ENCODE peak calls at places on chromosomes 2 and 18, in six cellular contexts. I is AG09309, J is IMR-90, K is heart right ventricle, F is fibroblast of pulmonary artery, L is cardiac fibroblast. R is an unnamed sample.

GRCh38 chr2:127453392-127454171 is 35.4 kb downstream of the PROC start:
- DNase-seq in I (no peak), J (no peak), K (no peak), F (peak; percentile 17), L (peak; percentile 16), R (no peak)

GRCh38 chr2:232321156-232321816 is 57.3 kb upstream of the ALPP start:
- DNase-seq in I (no peak), J (no peak), K (no peak), F (no peak), L (no peak), R (no peak)

GRCh38 chr2:118056165-118056534 is 32.1 kb upstream of the INSIG2 start:
- DNase-seq in I (no peak), J (no peak), K (no peak), F (no peak), L (no peak), R (no peak)

GRCh38 chr2:158011055-158011771 is 90.5 kb upstream of the UPP2 start:
- DNase-seq in I (no peak), J (no peak), K (no peak), F (peak; percentile 7), L (peak; percentile 65), R (no peak)

GRCh38 chr2:105792561-105792960 is 47.8 kb downstream of the NCK2 start:
- DNase-seq in I (no peak), J (no peak), K (no peak), F (no peak), L (no peak), R (no peak)

GRCh38 chr2:225270861-225271260 is 128.6 kb upstream of the NYAP2 start:
- DNase-seq in I (no peak), J (peak; percentile 53), K (no peak), F (peak; percentile 52), L (peak; percentile 78), R (peak; percentile 76)

GRCh38 chr2:15939854-15940660 is at the start of gene MYCN:
- DNase-seq in I (no peak), J (no peak), K (peak; percentile 65), F (peak; percentile 42), L (peak; percentile 53), R (peak; percentile 40)

GRCh38 chr2:73842739-73843019 is 13.9 kb downstream of the STAMBP start:
- DNase-seq in I (no peak), J (peak; percentile 52), K (no peak), F (no peak), L (no peak), R (no peak)

GRCh38 chr2:48890732-48891131 is 135.2 kb upstream of the LHCGR start:
- DNase-seq in I (no peak), J (no peak), K (no peak), F (no peak), L (no peak), R (no peak)

GRCh38 chr2:42929985-42930581 is 137.7 kb upstream of the HAAO start:
- DNase-seq in I (no peak), J (peak; percentile 82), K (peak; percentile 67), F (peak; percentile 90), L (peak; percentile 90), R (peak; percentile 90)

GRCh38 chr18:7272268-7273049 is 41.6 kb downstream of the LRRC30 start:
- DNase-seq in I (peak; percentile 32), J (peak; percentile 61), K (peak; percentile 69), F (peak; percentile 88), L (peak; percentile 87), R (peak; percentile 81)

GRCh38 chr2:25036221-25036559 is 5.7 kb upstream of the EFR3B start:
- DNase-seq in I (no peak), J (no peak), K (no peak), F (no peak), L (no peak), R (no peak)

GRCh38 chr2:168801961-168802824 is at the start of gene NOSTRIN:
- DNase-seq in I (no peak), J (peak; percentile 48), K (peak; percentile 75), F (peak; percentile 60), L (peak; percentile 30), R (peak; percentile 55)

GRCh38 chr2:170770008-170770303 is 222 bp upstream of the ERICH2 start:
- DNase-seq in I (no peak), J (no peak), K (no peak), F (no peak), L (no peak), R (no peak)

GRCh38 chr18:2302628-2303516 is 268.4 kb downstream of the METTL4 start:
- DNase-seq in I (no peak), J (no peak), K (no peak), F (peak; percentile 52), L (peak; percentile 53), R (peak; percentile 62)

GRCh38 chr2:19623488-19623887 is 265.1 kb upstream of the OSR1 start:
- DNase-seq in I (peak; percentile 54), J (peak; percentile 60), K (no peak), F (peak; percentile 90), L (peak; percentile 86), R (peak; percentile 83)

GRCh38 chr2:69149631-69150215 is 136.7 kb downstream of the ANTXR1 start:
- DNase-seq in I (peak; percentile 68), J (peak; percentile 68), K (peak; percentile 41), F (peak; percentile 93), L (peak; percentile 62), R (peak; percentile 72)

GRCh38 chr2:164115806-164116205 is 380.0 kb upstream of the FIGN start:
- DNase-seq in I (no peak), J (no peak), K (no peak), F (no peak), L (no peak), R (no peak)

GRCh38 chr2:217520361-217521010 is 482.3 kb downstream of the TNS1 start:
- DNase-seq in I (no peak), J (no peak), K (no peak), F (no peak), L (peak; percentile 39), R (no peak)

GRCh38 chr2:223596208-223596607 is 6.0 kb downstream of the SCG2 start:
- DNase-seq in I (no peak), J (no peak), K (no peak), F (no peak), L (no peak), R (no peak)
- TF ChIP-seq CTCF in I (no peak), J (no peak), K (no peak), F (no peak), L (no peak), R (no peak)

GRCh38 chr2:56985609-56986008 is 801.8 kb downstream of the CCDC85A start:
- DNase-seq in I (no peak), J (no peak), K (no peak), F (no peak), L (no peak), R (no peak)
- TF ChIP-seq CTCF in I (no peak), J (no peak), K (no peak), F (no peak), L (no peak), R (no peak)

GRCh38 chr2:17470855-17471641 is 47.2 kb downstream of the RAD51AP2 start:
- DNase-seq in I (peak; percentile 48), J (peak; percentile 40), K (no peak), F (peak; percentile 60), L (peak; percentile 74), R (peak; percentile 75)
- TF ChIP-seq CTCF in I (peak; percentile 65), J (peak; percentile 45), K (peak; percentile 16), F (peak; percentile 51), L (peak; percentile 59), R (peak; percentile 54)

GRCh38 chr2:137838255-137839092 is 125.8 kb upstream of the HNMT start:
- DNase-seq in I (peak; percentile 7), J (peak; percentile 49), K (no peak), F (peak; percentile 71), L (peak; percentile 70), R (peak; percentile 57)
- TF ChIP-seq CTCF in I (peak; percentile 48), J (peak; percentile 69), K (peak; percentile 76), F (peak; percentile 51), L (peak; percentile 32), R (peak; percentile 37)

DNA sequence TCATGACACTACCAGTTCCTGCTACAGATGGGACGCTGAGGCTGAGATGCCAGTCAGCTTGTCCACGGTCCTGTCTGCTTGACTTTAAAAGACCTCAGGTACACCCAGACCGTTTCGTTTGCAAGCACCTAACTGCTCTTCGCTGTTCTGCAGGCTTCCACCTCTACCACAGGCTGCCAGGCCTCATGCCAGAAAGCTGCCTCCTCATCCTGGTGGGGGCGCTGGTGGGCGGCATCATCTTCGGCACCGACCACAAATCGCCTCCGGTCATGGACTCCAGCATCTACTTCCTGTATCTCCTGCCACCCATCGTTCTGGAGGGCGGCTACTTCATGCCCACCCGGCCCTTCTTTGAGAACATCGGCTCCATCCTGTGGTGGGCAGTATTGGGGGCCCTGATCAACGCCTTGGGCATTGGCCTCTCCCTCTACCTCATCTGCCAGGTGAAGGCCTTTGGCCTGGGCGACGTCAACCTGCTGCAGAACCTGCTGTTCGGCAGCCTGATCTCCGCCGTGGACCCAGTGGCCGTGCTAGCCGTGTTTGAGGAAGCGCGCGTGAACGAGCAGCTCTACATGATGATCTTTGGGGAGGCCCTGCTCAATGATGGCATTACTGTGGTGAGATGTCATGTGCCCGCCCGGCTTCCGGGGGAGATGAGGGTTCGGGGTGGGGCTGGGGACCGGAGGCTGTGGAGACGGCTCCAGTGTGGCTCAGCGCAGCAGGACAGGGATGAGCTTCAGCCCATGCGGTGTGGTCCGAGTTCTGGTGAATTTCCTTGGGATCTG is 5.9 kb downstream of the SLC9A4 start:
- DNase-seq in I (no peak), J (no peak), K (no peak), F (no peak), L (no peak), R (no peak)
- TF ChIP-seq CTCF in I (no peak), J (no peak), K (no peak), F (no peak), L (no peak), R (no peak)

R was measured in astrocyte of the spinal cord.